ENCODE peak calls at places on chromosomes 6 and 20, in seven cellular contexts. One of them, this sample, is unnamed.

GRCh38 chr6:131058236-131058635 is 4.8 kb downstream of the EPB41L2 start:
- DNase-seq in lower lobe of right lung: no peak
- DNase-seq in T-helper 1 cell: no peak
- DNase-seq in AG04450: no peak
- DNase-seq in astrocyte: peak; percentile 58
- DNase-seq in brain microvascular endothelial cell: no peak
- DNase-seq in mesenteric fat pad: no peak
- DNase-seq in this sample: no peak

GRCh38 chr6:4185846-4186245 is 50.5 kb upstream of the ECI2 start:
- DNase-seq in lower lobe of right lung: no peak
- DNase-seq in T-helper 1 cell: no peak
- DNase-seq in AG04450: no peak
- DNase-seq in astrocyte: no peak
- DNase-seq in brain microvascular endothelial cell: no peak
- DNase-seq in mesenteric fat pad: no peak
- DNase-seq in this sample: no peak

GRCh38 chr6:40845588-40845987 is 193.4 kb downstream of the UNC5CL start:
- DNase-seq in lower lobe of right lung: no peak
- DNase-seq in T-helper 1 cell: no peak
- DNase-seq in AG04450: peak; percentile 11
- DNase-seq in astrocyte: peak; percentile 10
- DNase-seq in brain microvascular endothelial cell: peak; percentile 53
- DNase-seq in mesenteric fat pad: no peak
- DNase-seq in this sample: no peak

GRCh38 chr6:3509326-3509725 is 52.5 kb upstream of the SLC22A23 start:
- DNase-seq in lower lobe of right lung: no peak
- DNase-seq in T-helper 1 cell: no peak
- DNase-seq in AG04450: no peak
- DNase-seq in astrocyte: no peak
- DNase-seq in brain microvascular endothelial cell: peak; percentile 39
- DNase-seq in mesenteric fat pad: no peak
- DNase-seq in this sample: no peak

GRCh38 chr20:34747479-34747878 is 43.3 kb downstream of the TP53INP2 start:
- DNase-seq in lower lobe of right lung: no peak
- DNase-seq in T-helper 1 cell: no peak
- DNase-seq in AG04450: no peak
- DNase-seq in astrocyte: no peak
- DNase-seq in brain microvascular endothelial cell: no peak
- DNase-seq in mesenteric fat pad: no peak
- DNase-seq in this sample: no peak

GRCh38 chr6:85795966-85796365 is 153.3 kb upstream of the SYNCRIP start:
- DNase-seq in lower lobe of right lung: no peak
- DNase-seq in T-helper 1 cell: no peak
- DNase-seq in AG04450: no peak
- DNase-seq in astrocyte: no peak
- DNase-seq in brain microvascular endothelial cell: no peak
- DNase-seq in mesenteric fat pad: no peak
- DNase-seq in this sample: no peak

GRCh38 chr6:136647363-136647763 is 97.1 kb upstream of the MAP7 start:
- DNase-seq in lower lobe of right lung: no peak
- DNase-seq in T-helper 1 cell: no peak
- DNase-seq in AG04450: peak; percentile 86
- DNase-seq in astrocyte: peak; percentile 95
- DNase-seq in brain microvascular endothelial cell: peak; percentile 92
- DNase-seq in mesenteric fat pad: no peak
- DNase-seq in this sample: peak; percentile 87

GRCh38 chr20:60249436-60249835 is 291.2 kb downstream of the CDH26 start:
- DNase-seq in lower lobe of right lung: no peak
- DNase-seq in T-helper 1 cell: no peak
- DNase-seq in AG04450: peak; percentile 81
- DNase-seq in astrocyte: peak; percentile 93
- DNase-seq in brain microvascular endothelial cell: peak; percentile 97
- DNase-seq in mesenteric fat pad: no peak
- DNase-seq in this sample: no peak

GRCh38 chr6:146027586-146028249 is 1.1 kb upstream of the GRM1 start:
- DNase-seq in lower lobe of right lung: no peak
- DNase-seq in T-helper 1 cell: no peak
- DNase-seq in AG04450: no peak
- DNase-seq in astrocyte: no peak
- DNase-seq in brain microvascular endothelial cell: no peak
- DNase-seq in mesenteric fat pad: no peak
- DNase-seq in this sample: no peak

GRCh38 chr6:33126101-33126714 is 50.4 kb downstream of the HLA-DPB1 start:
- DNase-seq in lower lobe of right lung: peak; percentile 88
- DNase-seq in T-helper 1 cell: peak; percentile 38
- DNase-seq in AG04450: no peak
- DNase-seq in astrocyte: no peak
- DNase-seq in brain microvascular endothelial cell: peak; percentile 41
- DNase-seq in mesenteric fat pad: no peak
- DNase-seq in this sample: no peak

GRCh38 chr6:47034421-47034820 is 7.7 kb downstream of the ADGRF1 start:
- DNase-seq in lower lobe of right lung: no peak
- DNase-seq in T-helper 1 cell: no peak
- DNase-seq in AG04450: no peak
- DNase-seq in astrocyte: peak; percentile 43
- DNase-seq in brain microvascular endothelial cell: peak; percentile 5
- DNase-seq in mesenteric fat pad: no peak
- DNase-seq in this sample: no peak

GRCh38 chr20:62464990-62465389 is 10.8 kb downstream of the GATA5 start:
- DNase-seq in lower lobe of right lung: no peak
- DNase-seq in T-helper 1 cell: no peak
- DNase-seq in AG04450: no peak
- DNase-seq in astrocyte: no peak
- DNase-seq in brain microvascular endothelial cell: no peak
- DNase-seq in mesenteric fat pad: no peak
- DNase-seq in this sample: no peak

GRCh38 chr20:37297066-37297736 is 7.7 kb downstream of the MANBAL start:
- DNase-seq in lower lobe of right lung: no peak
- DNase-seq in T-helper 1 cell: no peak
- DNase-seq in AG04450: peak; percentile 34
- DNase-seq in astrocyte: peak; percentile 95
- DNase-seq in brain microvascular endothelial cell: no peak
- DNase-seq in mesenteric fat pad: no peak
- DNase-seq in this sample: no peak

GRCh38 chr6:90157441-90157840 is 139.2 kb downstream of the BACH2 start:
- DNase-seq in lower lobe of right lung: no peak
- DNase-seq in T-helper 1 cell: no peak
- DNase-seq in AG04450: no peak
- DNase-seq in astrocyte: no peak
- DNase-seq in brain microvascular endothelial cell: no peak
- DNase-seq in mesenteric fat pad: no peak
- DNase-seq in this sample: no peak

GRCh38 chr6:120899932-120900331 is 434.3 kb downstream of the TBC1D32 start:
- DNase-seq in lower lobe of right lung: no peak
- DNase-seq in T-helper 1 cell: no peak
- DNase-seq in AG04450: no peak
- DNase-seq in astrocyte: no peak
- DNase-seq in brain microvascular endothelial cell: no peak
- DNase-seq in mesenteric fat pad: no peak
- DNase-seq in this sample: no peak

GRCh38 chr6:56246941-56247653 is at the start of gene COL21A1:
- DNase-seq in lower lobe of right lung: peak; percentile 49
- DNase-seq in T-helper 1 cell: no peak
- DNase-seq in AG04450: no peak
- DNase-seq in astrocyte: no peak
- DNase-seq in brain microvascular endothelial cell: no peak
- DNase-seq in mesenteric fat pad: no peak
- DNase-seq in this sample: no peak

GRCh38 chr6:63734923-63735322 is 99.3 kb downstream of the PHF3 start:
- DNase-seq in lower lobe of right lung: no peak
- DNase-seq in T-helper 1 cell: no peak
- DNase-seq in AG04450: no peak
- DNase-seq in astrocyte: no peak
- DNase-seq in brain microvascular endothelial cell: no peak
- DNase-seq in mesenteric fat pad: no peak
- DNase-seq in this sample: no peak

GRCh38 chr6:31829633-31830492 is 2.3 kb downstream of the HSPA1B start:
- DNase-seq in lower lobe of right lung: peak; percentile 39
- DNase-seq in T-helper 1 cell: no peak
- DNase-seq in AG04450: no peak
- DNase-seq in astrocyte: no peak
- DNase-seq in brain microvascular endothelial cell: no peak
- DNase-seq in mesenteric fat pad: no peak
- DNase-seq in this sample: no peak

GRCh38 chr20:39042279-39043150 is 80.4 kb downstream of the DHX35 start:
- DNase-seq in lower lobe of right lung: no peak
- DNase-seq in T-helper 1 cell: no peak
- DNase-seq in AG04450: no peak
- DNase-seq in astrocyte: peak; percentile 76
- DNase-seq in brain microvascular endothelial cell: no peak
- DNase-seq in mesenteric fat pad: peak; percentile 73
- DNase-seq in this sample: no peak

GRCh38 chr20:61899971-61900370 is 165.7 kb downstream of the TAF4 start:
- DNase-seq in lower lobe of right lung: peak; percentile 11
- DNase-seq in T-helper 1 cell: no peak
- DNase-seq in AG04450: no peak
- DNase-seq in astrocyte: no peak
- DNase-seq in brain microvascular endothelial cell: no peak
- DNase-seq in mesenteric fat pad: no peak
- DNase-seq in this sample: no peak

GRCh38 chr6:128063850-128064539 is 163.1 kb upstream of the THEMIS start:
- DNase-seq in lower lobe of right lung: no peak
- DNase-seq in T-helper 1 cell: no peak
- DNase-seq in AG04450: no peak
- DNase-seq in astrocyte: no peak
- DNase-seq in brain microvascular endothelial cell: no peak
- DNase-seq in mesenteric fat pad: no peak
- DNase-seq in this sample: no peak

GRCh38 chr6:6688283-6688682 is 99.8 kb downstream of the LY86 start:
- DNase-seq in lower lobe of right lung: no peak
- DNase-seq in T-helper 1 cell: no peak
- DNase-seq in AG04450: no peak
- DNase-seq in astrocyte: no peak
- DNase-seq in brain microvascular endothelial cell: no peak
- DNase-seq in mesenteric fat pad: no peak
- DNase-seq in this sample: no peak